ENCODE peak calls at places on chromosomes 12 and 14, in six cellular contexts. Z is activated gamma-delta T cell treated with anti-CD3 and anti-CD28 coated beads, Interleukin-2, amount 50 U/mL, for 16 hours; V is D341Med; T is aorta; O is astrocyte of the spinal cord; A is RKO. U is an unnamed sample.

GRCh38 chr12:64746663-64747062 is 12.5 kb downstream of the GNS start:
- DNase-seq in V (no peak), O (peak), A (peak), Z (no peak), T (no peak), U (no peak)

GRCh38 chr14:102125546-102125945 is 14.2 kb upstream of the WDR20 start:
- DNase-seq in Z (no peak), O (no peak), V (no peak), A (no peak), T (no peak), U (no peak)

GRCh38 chr14:76289276-76289675 is 86.7 kb upstream of the ESRRB start:
- DNase-seq in T (no peak), Z (no peak), O (no peak), V (no peak), A (no peak), U (no peak)

GRCh38 chr12:112682586-112682985 is 109.0 kb upstream of the RPH3A start:
- DNase-seq in V (no peak), A (no peak), Z (no peak), O (no peak), T (no peak), U (no peak)

GRCh38 chr12:75698052-75698451 is 186.6 kb upstream of the KRR1 start:
- DNase-seq in Z (no peak), O (no peak), A (no peak), V (no peak), T (no peak), U (no peak)

GRCh38 chr12:56758728-56759269 is 4.3 kb upstream of the HSD17B6 start:
- DNase-seq in Z (no peak), O (no peak), T (no peak), V (no peak), A (no peak), U (no peak)

GRCh38 chr12:131034631-131035267 is 81.0 kb downstream of the ADGRD1 start:
- DNase-seq in Z (no peak), V (no peak), T (no peak), O (no peak), A (no peak), U (no peak)

GRCh38 chr12:22172501-22172900 is 126.5 kb downstream of the CMAS start:
- DNase-seq in Z (no peak), O (no peak), A (no peak), V (no peak), T (no peak), U (no peak)

GRCh38 chr12:111398530-111398929 is 7.2 kb upstream of the SH2B3 start:
- DNase-seq in A (no peak), V (no peak), O (no peak), T (no peak), Z (no peak), U (no peak)

GRCh38 chr14:98913967-98914620 is 357.9 kb downstream of the BCL11B start:
- DNase-seq in Z (no peak), A (no peak), O (no peak), T (no peak), V (no peak), U (no peak)

GRCh38 chr12:124278389-124279101 is 16.3 kb upstream of the RFLNA start:
- DNase-seq in V (no peak), T (no peak), O (peak), A (no peak), Z (no peak), U (no peak)

GRCh38 chr12:127245437-127245836 is 1021.5 kb upstream of the TMEM132C start:
- DNase-seq in O (peak), T (no peak), A (no peak), Z (no peak), V (no peak), U (peak)

GRCh38 chr12:98997-99396 is 32.4 kb downstream of the IQSEC3 start:
- DNase-seq in A (no peak), T (no peak), Z (no peak), O (no peak), V (no peak), U (no peak)